ENCODE peak calls at places on chromosomes 11 and 22, in eight cellular contexts. One of them, this sample, is unnamed.

GRCh38 chr11:31237819-31238771 is 131.4 kb downstream of the DCDC1 start:
- DNase-seq in heart right ventricle: no peak
- DNase-seq in right lobe of liver: no peak
- DNase-seq in H1: no peak
- DNase-seq in AG04449: no peak
- DNase-seq in fibroblast of pulmonary artery: peak
- DNase-seq in fibroblast of mammary gland: peak
- DNase-seq in left ventricle myocardium inferior: no peak
- DNase-seq in this sample: peak

GRCh38 chr11:60169264-60169915 is 13.5 kb downstream of the MS4A6A start:
- DNase-seq in heart right ventricle: no peak
- DNase-seq in right lobe of liver: peak
- DNase-seq in H1: peak
- DNase-seq in AG04449: no peak
- DNase-seq in fibroblast of pulmonary artery: peak
- DNase-seq in fibroblast of mammary gland: peak
- DNase-seq in left ventricle myocardium inferior: no peak
- DNase-seq in this sample: no peak

GRCh38 chr11:35352107-35352888 is 67.1 kb downstream of the SLC1A2 start:
- DNase-seq in heart right ventricle: peak
- DNase-seq in right lobe of liver: peak
- DNase-seq in H1: no peak
- DNase-seq in AG04449: peak
- DNase-seq in fibroblast of pulmonary artery: peak
- DNase-seq in fibroblast of mammary gland: peak
- DNase-seq in left ventricle myocardium inferior: peak
- DNase-seq in this sample: peak

GRCh38 chr11:67204837-67205236 is 61.4 kb upstream of the GRK2 start:
- DNase-seq in heart right ventricle: no peak
- DNase-seq in right lobe of liver: no peak
- DNase-seq in H1: no peak
- DNase-seq in AG04449: no peak
- DNase-seq in fibroblast of pulmonary artery: no peak
- DNase-seq in fibroblast of mammary gland: no peak
- DNase-seq in left ventricle myocardium inferior: no peak
- DNase-seq in this sample: no peak

GRCh38 chr22:23386245-23386631 is 193.9 kb downstream of the IGLL1 start:
- DNase-seq in heart right ventricle: no peak
- DNase-seq in right lobe of liver: no peak
- DNase-seq in H1: no peak
- DNase-seq in AG04449: no peak
- DNase-seq in fibroblast of pulmonary artery: no peak
- DNase-seq in fibroblast of mammary gland: no peak
- DNase-seq in left ventricle myocardium inferior: no peak
- DNase-seq in this sample: no peak

GRCh38 chr11:47264119-47264915 is 5.6 kb upstream of the MADD start:
- DNase-seq in heart right ventricle: no peak
- DNase-seq in right lobe of liver: no peak
- DNase-seq in H1: no peak
- DNase-seq in AG04449: no peak
- DNase-seq in fibroblast of pulmonary artery: peak
- DNase-seq in fibroblast of mammary gland: no peak
- DNase-seq in left ventricle myocardium inferior: no peak
- DNase-seq in this sample: no peak

GRCh38 chr22:39182478-39183030 is 30.1 kb upstream of the CBX7 start:
- DNase-seq in heart right ventricle: no peak
- DNase-seq in right lobe of liver: no peak
- DNase-seq in H1: no peak
- DNase-seq in AG04449: no peak
- DNase-seq in fibroblast of pulmonary artery: peak
- DNase-seq in fibroblast of mammary gland: no peak
- DNase-seq in left ventricle myocardium inferior: no peak
- DNase-seq in this sample: peak

GRCh38 chr22:37045958-37046357 is 5.6 kb upstream of the KCTD17 start:
- DNase-seq in heart right ventricle: no peak
- DNase-seq in right lobe of liver: no peak
- DNase-seq in H1: no peak
- DNase-seq in AG04449: peak
- DNase-seq in fibroblast of pulmonary artery: peak
- DNase-seq in fibroblast of mammary gland: peak
- DNase-seq in left ventricle myocardium inferior: no peak
- DNase-seq in this sample: peak

GRCh38 chr11:45811109-45811435 is 6.1 kb downstream of the SLC35C1 start:
- DNase-seq in heart right ventricle: no peak
- DNase-seq in right lobe of liver: no peak
- DNase-seq in H1: no peak
- DNase-seq in AG04449: no peak
- DNase-seq in fibroblast of pulmonary artery: no peak
- DNase-seq in fibroblast of mammary gland: no peak
- DNase-seq in left ventricle myocardium inferior: no peak
- DNase-seq in this sample: no peak

GRCh38 chr11:79244175-79244804 is 196.5 kb downstream of the TENM4 start:
- DNase-seq in heart right ventricle: no peak
- DNase-seq in right lobe of liver: no peak
- DNase-seq in H1: no peak
- DNase-seq in AG04449: peak
- DNase-seq in fibroblast of pulmonary artery: peak
- DNase-seq in fibroblast of mammary gland: peak
- DNase-seq in left ventricle myocardium inferior: no peak
- DNase-seq in this sample: peak

GRCh38 chr11:2300290-2300935 is 1.3 kb downstream of the C11orf21 start:
- DNase-seq in heart right ventricle: no peak
- DNase-seq in right lobe of liver: no peak
- DNase-seq in H1: no peak
- DNase-seq in AG04449: no peak
- DNase-seq in fibroblast of pulmonary artery: no peak
- DNase-seq in fibroblast of mammary gland: no peak
- DNase-seq in left ventricle myocardium inferior: peak
- DNase-seq in this sample: no peak

GRCh38 chr22:39241632-39242388 is 3.0 kb downstream of the PDGFB start:
- DNase-seq in heart right ventricle: no peak
- DNase-seq in right lobe of liver: no peak
- DNase-seq in H1: no peak
- DNase-seq in AG04449: no peak
- DNase-seq in fibroblast of pulmonary artery: no peak
- DNase-seq in fibroblast of mammary gland: no peak
- DNase-seq in left ventricle myocardium inferior: no peak
- DNase-seq in this sample: no peak

GRCh38 chr11:99773646-99774045 is 752.9 kb downstream of the CNTN5 start:
- DNase-seq in heart right ventricle: no peak
- DNase-seq in right lobe of liver: no peak
- DNase-seq in H1: no peak
- DNase-seq in AG04449: no peak
- DNase-seq in fibroblast of pulmonary artery: peak
- DNase-seq in fibroblast of mammary gland: peak
- DNase-seq in left ventricle myocardium inferior: no peak
- DNase-seq in this sample: no peak

GRCh38 chr11:62602141-62603071 is 741 bp upstream of the MTA2 start:
- DNase-seq in heart right ventricle: peak
- DNase-seq in right lobe of liver: peak
- DNase-seq in H1: peak
- DNase-seq in AG04449: no peak
- DNase-seq in fibroblast of pulmonary artery: peak
- DNase-seq in fibroblast of mammary gland: peak
- DNase-seq in left ventricle myocardium inferior: peak
- DNase-seq in this sample: peak

GRCh38 chr11:11347583-11347982 is 5.5 kb downstream of the CSNK2A3 start:
- DNase-seq in heart right ventricle: peak
- DNase-seq in right lobe of liver: no peak
- DNase-seq in H1: no peak
- DNase-seq in AG04449: no peak
- DNase-seq in fibroblast of pulmonary artery: no peak
- DNase-seq in fibroblast of mammary gland: no peak
- DNase-seq in left ventricle myocardium inferior: peak
- DNase-seq in this sample: no peak

GRCh38 chr11:70826541-70826943 is 425.8 kb downstream of the SHANK2 start:
- DNase-seq in heart right ventricle: no peak
- DNase-seq in right lobe of liver: no peak
- DNase-seq in H1: peak
- DNase-seq in AG04449: no peak
- DNase-seq in fibroblast of pulmonary artery: no peak
- DNase-seq in fibroblast of mammary gland: no peak
- DNase-seq in left ventricle myocardium inferior: no peak
- DNase-seq in this sample: no peak

GRCh38 chr11:57425565-57426438 is 1.1 kb downstream of the SLC43A3 start:
- DNase-seq in heart right ventricle: peak
- DNase-seq in right lobe of liver: peak
- DNase-seq in H1: no peak
- DNase-seq in AG04449: no peak
- DNase-seq in fibroblast of pulmonary artery: peak
- DNase-seq in fibroblast of mammary gland: peak
- DNase-seq in left ventricle myocardium inferior: peak
- DNase-seq in this sample: peak

GRCh38 chr11:12123799-12124198 is 13.4 kb downstream of the MICAL2 start:
- DNase-seq in heart right ventricle: no peak
- DNase-seq in right lobe of liver: no peak
- DNase-seq in H1: no peak
- DNase-seq in AG04449: no peak
- DNase-seq in fibroblast of pulmonary artery: peak
- DNase-seq in fibroblast of mammary gland: peak
- DNase-seq in left ventricle myocardium inferior: no peak
- DNase-seq in this sample: peak

GRCh38 chr11:113474362-113475159 is 637 bp downstream of the DRD2 start:
- DNase-seq in heart right ventricle: peak
- DNase-seq in right lobe of liver: peak
- DNase-seq in H1: peak
- DNase-seq in AG04449: peak
- DNase-seq in fibroblast of pulmonary artery: peak
- DNase-seq in fibroblast of mammary gland: peak
- DNase-seq in left ventricle myocardium inferior: peak
- DNase-seq in this sample: peak

GRCh38 chr11:125494033-125494364 is 2.1 kb downstream of the FEZ1 start:
- DNase-seq in heart right ventricle: no peak
- DNase-seq in right lobe of liver: no peak
- DNase-seq in H1: no peak
- DNase-seq in AG04449: no peak
- DNase-seq in fibroblast of pulmonary artery: no peak
- DNase-seq in fibroblast of mammary gland: no peak
- DNase-seq in left ventricle myocardium inferior: no peak
- DNase-seq in this sample: no peak
- H3K4me3 ChIP-seq in heart right ventricle: no peak
- H3K4me3 ChIP-seq in right lobe of liver: no peak
- H3K4me3 ChIP-seq in H1: peak
- H3K4me3 ChIP-seq in AG04449: peak
- H3K4me3 ChIP-seq in fibroblast of pulmonary artery: peak
- H3K4me3 ChIP-seq in fibroblast of mammary gland: no peak
- H3K4me3 ChIP-seq in left ventricle myocardium inferior: no peak
- H3K4me3 ChIP-seq in this sample: peak

DNA sequence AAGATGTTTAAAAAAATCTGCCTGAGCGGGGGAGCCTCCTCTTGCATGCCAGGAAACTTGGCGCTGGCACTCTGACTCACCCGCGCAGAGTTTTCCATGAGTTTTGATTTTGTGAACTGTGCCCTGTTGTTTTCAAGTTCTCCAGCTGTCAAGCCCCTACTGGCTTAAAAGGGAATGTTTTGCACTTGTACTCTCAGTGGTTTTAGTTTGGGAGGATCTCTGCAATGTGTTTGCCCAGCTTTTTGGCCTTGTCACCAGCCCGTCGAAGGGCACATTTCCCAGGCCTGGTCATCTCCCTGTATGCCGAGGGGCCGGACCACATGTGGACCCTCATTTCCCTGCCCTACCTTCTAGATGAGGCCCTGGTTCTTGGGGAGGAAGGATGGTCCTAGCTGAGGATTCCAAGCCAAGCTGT is 12.2 kb downstream of the MRGPRF start:
- DNase-seq in heart right ventricle: no peak
- DNase-seq in right lobe of liver: no peak
- DNase-seq in H1: no peak
- DNase-seq in AG04449: peak
- DNase-seq in fibroblast of pulmonary artery: peak
- DNase-seq in fibroblast of mammary gland: peak
- DNase-seq in left ventricle myocardium inferior: no peak
- DNase-seq in this sample: peak
- TF ChIP-seq CTCF in heart right ventricle: no peak
- TF ChIP-seq CTCF in right lobe of liver: peak
- TF ChIP-seq CTCF in H1: peak
- TF ChIP-seq CTCF in AG04449: peak
- TF ChIP-seq CTCF in fibroblast of pulmonary artery: peak
- TF ChIP-seq CTCF in fibroblast of mammary gland: peak
- TF ChIP-seq CTCF in left ventricle myocardium inferior: peak
- TF ChIP-seq CTCF in this sample: peak

DNA sequence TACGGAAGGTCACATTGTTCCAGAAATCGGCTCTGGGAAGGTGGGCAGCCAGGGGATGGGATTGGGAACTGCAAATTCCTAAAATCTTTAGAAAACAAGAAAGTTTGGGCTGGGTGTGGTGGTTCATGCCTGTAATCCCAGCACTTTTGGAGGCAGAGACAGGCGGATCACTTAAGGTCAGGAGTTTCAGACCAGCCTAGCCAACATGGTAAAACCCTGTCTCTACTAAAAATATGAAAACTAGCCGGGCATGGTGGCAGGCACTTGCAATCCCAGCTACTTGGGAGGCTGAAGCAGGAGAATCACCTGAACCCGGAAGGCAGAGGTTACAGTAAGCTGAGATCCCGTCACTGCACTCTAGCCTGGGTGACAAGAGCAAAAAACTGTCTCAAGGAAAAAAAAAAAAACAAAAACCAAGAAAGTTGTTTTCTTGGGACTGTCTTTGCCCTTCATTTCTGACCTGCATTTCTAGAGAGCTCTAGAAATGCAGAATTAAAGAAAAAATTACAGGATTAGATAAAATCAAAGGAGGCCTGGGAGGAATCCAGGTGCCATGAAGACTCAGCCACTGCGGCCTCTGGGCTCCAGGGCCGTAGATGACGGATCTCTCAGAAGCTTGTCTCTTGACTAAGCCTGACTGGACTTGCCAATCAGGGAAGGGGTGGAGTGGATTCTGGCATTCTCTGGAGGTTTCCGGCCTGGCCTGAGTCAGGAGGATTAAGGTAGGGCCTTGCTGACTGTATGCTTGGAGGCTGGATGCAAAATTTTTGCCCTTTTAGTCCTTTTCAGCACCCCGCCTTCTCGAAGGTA is 5.3 kb upstream of the MALAT1 start:
- DNase-seq in heart right ventricle: peak
- DNase-seq in right lobe of liver: peak
- DNase-seq in H1: no peak
- DNase-seq in AG04449: peak
- DNase-seq in fibroblast of pulmonary artery: peak
- DNase-seq in fibroblast of mammary gland: peak
- DNase-seq in left ventricle myocardium inferior: peak
- DNase-seq in this sample: peak
- H3K4me3 ChIP-seq in heart right ventricle: no peak
- H3K4me3 ChIP-seq in right lobe of liver: no peak
- H3K4me3 ChIP-seq in H1: no peak
- H3K4me3 ChIP-seq in AG04449: no peak
- H3K4me3 ChIP-seq in fibroblast of pulmonary artery: no peak
- H3K4me3 ChIP-seq in fibroblast of mammary gland: peak
- H3K4me3 ChIP-seq in left ventricle myocardium inferior: peak
- H3K4me3 ChIP-seq in this sample: peak

DNA sequence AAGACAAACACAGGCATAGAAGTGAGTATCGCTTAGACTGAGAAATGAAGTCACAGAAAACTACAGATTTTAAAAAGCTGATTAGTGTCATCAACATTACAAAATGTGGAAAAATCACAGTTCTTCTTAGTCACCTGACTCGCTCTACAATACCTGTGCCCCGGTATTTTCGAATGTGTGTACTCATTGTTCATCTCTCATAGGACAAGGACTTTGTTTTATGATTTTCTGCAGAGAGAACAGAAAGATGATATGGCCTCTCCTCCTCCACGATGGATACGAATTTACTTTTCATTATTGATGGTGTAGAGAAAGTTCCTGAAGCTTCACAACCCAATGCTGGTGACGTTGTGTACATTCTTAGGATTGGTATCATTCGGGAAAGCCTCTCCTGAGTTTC is 29.4 kb upstream of the GAL start:
- DNase-seq in heart right ventricle: no peak
- DNase-seq in right lobe of liver: no peak
- DNase-seq in H1: no peak
- DNase-seq in AG04449: no peak
- DNase-seq in fibroblast of pulmonary artery: no peak
- DNase-seq in fibroblast of mammary gland: no peak
- DNase-seq in left ventricle myocardium inferior: no peak
- DNase-seq in this sample: no peak
- TF ChIP-seq CTCF in heart right ventricle: no peak
- TF ChIP-seq CTCF in right lobe of liver: no peak
- TF ChIP-seq CTCF in H1: no peak
- TF ChIP-seq CTCF in AG04449: no peak
- TF ChIP-seq CTCF in fibroblast of pulmonary artery: no peak
- TF ChIP-seq CTCF in fibroblast of mammary gland: no peak
- TF ChIP-seq CTCF in left ventricle myocardium inferior: no peak
- TF ChIP-seq CTCF in this sample: no peak

This sample was measured in AG10803.